ENCODE peak calls at places on chromosomes 12 and 14, in five cellular contexts. P is neural crest cell, K is breast epithelium, Z is astrocyte of the spinal cord, A is SK-N-SH. I is an unnamed sample.

GRCh38 chr14:50941151-50941550 is 3.1 kb downstream of the PYGL start:
- DNase-seq in K (peak; percentile 64), A (no peak), P (no peak), Z (peak; percentile 69), I (no peak)

GRCh38 chr12:67148265-67148664 is 120.9 kb upstream of the CAND1 start:
- DNase-seq in Z (no peak), P (no peak), K (no peak), A (no peak), I (no peak)

GRCh38 chr12:4979737-4980136 is 63.9 kb upstream of the KCNA5 start:
- DNase-seq in K (no peak), P (no peak), Z (no peak), A (no peak), I (no peak)

GRCh38 chr14:61260939-61261776 is 20.0 kb downstream of the TMEM30B start:
- DNase-seq in A (no peak), P (no peak), K (no peak), Z (peak; percentile 85), I (peak; percentile 9)

GRCh38 chr12:95759039-95759438 is 31.5 kb downstream of the NTN4 start:
- DNase-seq in Z (no peak), K (no peak), A (no peak), P (no peak), I (no peak)

GRCh38 chr12:48924617-48925217 is 575 bp downstream of the FKBP11 start:
- DNase-seq in Z (peak; percentile 51), K (peak; percentile 49), A (peak; percentile 77), P (peak; percentile 16), I (peak; percentile 87)

GRCh38 chr12:7989827-7990491 is 42.6 kb upstream of the FOXJ2 start:
- DNase-seq in A (no peak), Z (no peak), P (no peak), K (no peak), I (peak; percentile 93)

GRCh38 chr14:93944348-93945069 is 17.4 kb downstream of the FAM181A start:
- DNase-seq in Z (no peak), K (no peak), A (peak; percentile 50), P (no peak), I (no peak)

GRCh38 chr12:86748874-86749273 is 492.7 kb upstream of the MGAT4C start:
- DNase-seq in K (no peak), A (no peak), Z (no peak), P (no peak), I (no peak)

GRCh38 chr14:34201909-34202622 is 251.2 kb upstream of the EGLN3 start:
- DNase-seq in A (no peak), K (no peak), Z (no peak), P (no peak), I (no peak)

GRCh38 chr14:55976619-55977018 is 141.6 kb upstream of the PELI2 start:
- DNase-seq in Z (no peak), P (no peak), K (no peak), A (no peak), I (no peak)

GRCh38 chr12:1810201-1810930 is 10.0 kb upstream of the LRTM2 start:
- DNase-seq in Z (no peak), K (no peak), P (no peak), A (no peak), I (no peak)

GRCh38 chr12:12883369-12884001 is 7.9 kb upstream of the GPRC5A start:
- DNase-seq in Z (peak; percentile 74), A (no peak), K (no peak), P (no peak), I (no peak)

GRCh38 chr12:5171701-5172100 is 128.0 kb downstream of the KCNA5 start:
- DNase-seq in P (peak; percentile 45), A (peak; percentile 51), Z (peak; percentile 57), K (no peak), I (no peak)

GRCh38 chr12:56104815-56105476 is 587 bp downstream of the PA2G4 start:
- DNase-seq in A (peak; percentile 57), K (no peak), P (no peak), Z (no peak), I (peak; percentile 50)

GRCh38 chr12:108594-108993 is 42.0 kb downstream of the IQSEC3 start:
- DNase-seq in P (no peak), Z (no peak), A (peak; percentile 77), K (no peak), I (no peak)

GRCh38 chr12:122012184-122012583 is 9.5 kb upstream of the BCL7A start:
- DNase-seq in K (no peak), A (no peak), Z (no peak), P (no peak), I (no peak)

GRCh38 chr12:117469883-117470483 is 108.6 kb upstream of the NOS1 start:
- DNase-seq in A (no peak), K (no peak), Z (no peak), P (no peak), I (no peak)

GRCh38 chr14:104095426-104096310 is 10.2 kb downstream of the ASPG start:
- DNase-seq in A (no peak), Z (no peak), K (no peak), P (no peak), I (no peak)

GRCh38 chr14:97180304-97181200 is 383.4 kb downstream of the VRK1 start:
- DNase-seq in A (no peak), Z (peak; percentile 65), P (no peak), K (no peak), I (peak; percentile 9)

GRCh38 chr12:24172773-24173447 is 223.4 kb upstream of the SOX5 start:
- DNase-seq in A (no peak), P (no peak), K (no peak), Z (no peak), I (no peak)

GRCh38 chr12:44874981-44875416 is 1.1 kb downstream of the NELL2 start:
- DNase-seq in A (peak; percentile 23), Z (no peak), K (no peak), P (no peak), I (peak; percentile 45)

GRCh38 chr12:130592641-130593040 is 123.5 kb downstream of the RIMBP2 start:
- DNase-seq in P (no peak), A (no peak), K (no peak), Z (no peak), I (no peak)

GRCh38 chr12:40031965-40032364 is 73.9 kb downstream of the SLC2A13 start:
- DNase-seq in P (no peak), K (no peak), A (no peak), Z (no peak), I (no peak)
- TF ChIP-seq CTCF in P (no peak), K (no peak), A (no peak), Z (no peak), I (no peak)

GRCh38 chr12:127716181-127716580 is 550.8 kb upstream of the TMEM132C start:
- DNase-seq in Z (no peak), P (no peak), K (no peak), A (no peak), I (no peak)

GRCh38 chr12:127712561-127712960 is 554.4 kb upstream of the TMEM132C start:
- DNase-seq in A (no peak), P (no peak), K (no peak), Z (no peak), I (no peak)

GRCh38 chr12:127711108-127711507 is 555.9 kb upstream of the TMEM132C start:
- DNase-seq in K (no peak), A (no peak), P (peak; percentile 17), Z (no peak), I (peak; percentile 3)
- TF ChIP-seq CTCF in K (no peak), A (peak; percentile 17), P (peak; percentile 55), Z (peak; percentile 47), I (peak; percentile 30)

GRCh38 chr14:83463500-83464098 is 1929.9 kb upstream of the SEL1L start:
- DNase-seq in Z (peak; percentile 51), K (no peak), A (peak; percentile 7), P (peak; percentile 54), I (peak; percentile 37)
- TF ChIP-seq CTCF in Z (peak; percentile 76), K (no peak), A (peak; percentile 80), P (peak; percentile 79), I (peak; percentile 61)

GRCh38 chr12:110104188-110104969 is 19.8 kb upstream of the IFT81 start:
- DNase-seq in A (no peak), Z (peak; percentile 12), K (no peak), P (no peak), I (no peak)
- TF ChIP-seq CTCF in A (no peak), Z (no peak), K (no peak), P (no peak), I (no peak)

GRCh38 chr12:112421363-112421762 is 2.6 kb downstream of the PTPN11 start:
- DNase-seq in P (no peak), Z (no peak), K (no peak), A (no peak), I (no peak)

GRCh38 chr12:112420740-112421139 is 2.0 kb downstream of the PTPN11 start:
- DNase-seq in P (no peak), A (no peak), Z (no peak), K (no peak), I (no peak)

GRCh38 chr12:112424126-112424525 is 5.4 kb downstream of the PTPN11 start:
- DNase-seq in Z (no peak), P (no peak), K (no peak), A (no peak), I (no peak)

GRCh38 chr12:112419269-112420133 is 754 bp downstream of the PTPN11 start:
- DNase-seq in A (no peak), P (no peak), Z (peak; percentile 75), K (peak; percentile 72), I (peak; percentile 42)

DNA sequence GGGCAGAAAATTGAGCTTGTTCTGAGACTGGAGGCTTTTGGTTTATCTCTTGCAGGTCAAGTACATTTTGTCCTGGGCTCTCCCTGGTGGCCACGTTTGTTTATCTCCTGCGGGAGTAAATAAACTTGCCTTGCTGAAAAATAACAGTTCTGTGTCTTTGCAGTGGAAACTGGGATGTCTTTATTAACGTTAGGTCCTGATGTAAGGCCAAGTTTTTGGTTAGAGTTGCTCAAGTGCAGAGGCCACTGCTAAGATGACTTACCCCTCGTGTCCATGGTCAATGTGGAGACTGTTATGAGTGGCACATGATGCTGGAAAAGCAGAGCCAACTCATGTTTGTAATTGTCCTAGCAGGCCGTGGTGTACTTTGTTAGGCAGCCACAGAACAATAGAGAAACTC is 3.8 kb downstream of the PTPN11 start:
- DNase-seq in P (no peak), K (no peak), A (no peak), Z (no peak), I (no peak)
- TF ChIP-seq CTCF in P (no peak), K (no peak), A (no peak), Z (no peak), I (no peak)

DNA sequence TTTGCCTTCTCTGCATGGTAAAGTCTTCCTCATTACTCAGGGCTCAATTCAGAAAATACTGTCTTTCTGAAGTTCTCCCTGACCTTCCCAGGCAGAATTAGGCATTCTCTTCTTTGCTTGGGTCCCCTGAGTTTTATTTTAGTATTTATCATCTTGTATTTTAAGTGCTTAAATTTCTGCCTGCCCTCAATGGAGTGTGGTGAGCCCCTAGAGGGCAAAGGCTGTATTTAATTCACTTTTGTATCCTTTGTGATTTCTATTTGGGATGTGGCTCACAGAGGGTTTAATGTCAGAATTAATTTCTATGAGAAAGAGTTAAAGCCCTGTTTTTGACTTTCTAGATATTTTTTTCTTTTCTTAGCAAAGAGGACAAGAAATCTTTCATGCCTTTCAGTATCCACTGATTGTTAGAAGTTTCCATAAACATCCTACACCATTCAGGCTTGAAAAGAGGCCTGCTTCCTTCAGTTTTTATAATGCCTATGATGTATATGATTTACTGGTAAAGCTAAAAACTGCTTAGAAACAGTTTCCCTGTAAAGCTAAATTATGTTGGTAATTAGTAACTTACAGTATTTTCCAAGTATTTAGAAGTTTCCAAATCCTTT is 55.6 kb upstream of the PTPRB start:
- DNase-seq in Z (peak; percentile 29), A (peak; percentile 16), P (no peak), K (no peak), I (no peak)
- TF ChIP-seq CTCF in Z (peak; percentile 58), A (peak; percentile 70), P (peak; percentile 58), K (no peak), I (peak; percentile 18)